ENCODE peak calls at places on chromosomes 16 and 17, in four cellular contexts. L is HCT116, T is upper lobe of left lung, C is GM12878. K is an unnamed sample.

GRCh38 chr16:86985656-86986030 is 331.5 kb downstream of the C16orf95 start:
- DNase-seq in C (no peak), L (no peak), T (no peak), K (no peak)

GRCh38 chr16:30958164-30959083 is 870 bp downstream of the SETD1A start:
- DNase-seq in C (no peak), L (peak), T (peak), K (no peak)

GRCh38 chr17:28457890-28458289 is 15.6 kb upstream of the SLC13A2 start:
- DNase-seq in C (no peak), L (no peak), T (no peak), K (no peak)

GRCh38 chr17:45785373-45786193 is 1.5 kb downstream of the CRHR1 start:
- DNase-seq in L (no peak), T (no peak), C (no peak), K (no peak)

GRCh38 chr17:45672301-45672700 is 111.8 kb upstream of the CRHR1 start:
- DNase-seq in L (no peak), C (no peak), T (no peak), K (no peak)

GRCh38 chr16:80500116-80500859 is 40.5 kb upstream of the DYNLRB2 start:
- DNase-seq in T (no peak), C (no peak), L (no peak), K (no peak)

GRCh38 chr16:48124266-48124665 is 31.5 kb downstream of the ABCC12 start:
- DNase-seq in C (no peak), L (no peak), T (no peak), K (no peak)

GRCh38 chr17:78781339-78782304 is at the start of gene CYTH1:
- DNase-seq in C (no peak), T (peak), L (no peak), K (peak)

GRCh38 chr16:4753227-4753626 is 13.7 kb downstream of the ZNF500 start:
- DNase-seq in T (no peak), C (no peak), L (no peak), K (no peak)

GRCh38 chr16:22664132-22664531 is 149.8 kb upstream of the HS3ST2 start:
- DNase-seq in C (no peak), T (no peak), L (no peak), K (no peak)

GRCh38 chr17:40086150-40087044 is 14.0 kb downstream of the NR1D1 start:
- DNase-seq in C (no peak), L (no peak), T (no peak), K (no peak)

GRCh38 chr16:30786936-30787612 is at the start of gene ZNF629:
- DNase-seq in T (peak), C (no peak), L (peak), K (peak)

GRCh38 chr16:66515543-66516171 is 34.3 kb downstream of the TK2 start:
- DNase-seq in L (no peak), C (no peak), T (peak), K (no peak)

GRCh38 chr16:57938936-57939871 is 31.7 kb downstream of the CNGB1 start:
- DNase-seq in L (peak), T (peak), C (no peak), K (peak)
- TF ChIP-seq CTCF in L (peak), T (no peak), C (peak), K (no peak)

GRCh38 chr16:3725291-3725690 is 8.0 kb upstream of the TRAP1 start:
- DNase-seq in C (no peak), L (no peak), T (no peak), K (no peak)

GRCh38 chr16:3727806-3728381 is 10.6 kb upstream of the TRAP1 start:
- DNase-seq in L (no peak), C (no peak), T (no peak), K (no peak)

GRCh38 chr16:3728424-3729160 is 11.3 kb upstream of the TRAP1 start:
- DNase-seq in T (no peak), L (no peak), C (no peak), K (no peak)

GRCh38 chr16:3729161-3730112 is 12.1 kb upstream of the TRAP1 start:
- DNase-seq in C (no peak), L (no peak), T (no peak), K (no peak)

GRCh38 chr16:3726021-3726687 is 8.8 kb upstream of the TRAP1 start:
- DNase-seq in T (no peak), C (no peak), L (no peak), K (no peak)
- TF ChIP-seq POLR2AphosphoS5 in T (no peak), C (no peak), L (no peak), K (no peak)

GRCh38 chr17:46842835-46843234 is 8.5 kb upstream of the WNT9B start:
- DNase-seq in T (no peak), C (no peak), L (peak), K (no peak)
- TF ChIP-seq CTCF in T (peak), C (peak), L (peak), K (no peak)

DNA sequence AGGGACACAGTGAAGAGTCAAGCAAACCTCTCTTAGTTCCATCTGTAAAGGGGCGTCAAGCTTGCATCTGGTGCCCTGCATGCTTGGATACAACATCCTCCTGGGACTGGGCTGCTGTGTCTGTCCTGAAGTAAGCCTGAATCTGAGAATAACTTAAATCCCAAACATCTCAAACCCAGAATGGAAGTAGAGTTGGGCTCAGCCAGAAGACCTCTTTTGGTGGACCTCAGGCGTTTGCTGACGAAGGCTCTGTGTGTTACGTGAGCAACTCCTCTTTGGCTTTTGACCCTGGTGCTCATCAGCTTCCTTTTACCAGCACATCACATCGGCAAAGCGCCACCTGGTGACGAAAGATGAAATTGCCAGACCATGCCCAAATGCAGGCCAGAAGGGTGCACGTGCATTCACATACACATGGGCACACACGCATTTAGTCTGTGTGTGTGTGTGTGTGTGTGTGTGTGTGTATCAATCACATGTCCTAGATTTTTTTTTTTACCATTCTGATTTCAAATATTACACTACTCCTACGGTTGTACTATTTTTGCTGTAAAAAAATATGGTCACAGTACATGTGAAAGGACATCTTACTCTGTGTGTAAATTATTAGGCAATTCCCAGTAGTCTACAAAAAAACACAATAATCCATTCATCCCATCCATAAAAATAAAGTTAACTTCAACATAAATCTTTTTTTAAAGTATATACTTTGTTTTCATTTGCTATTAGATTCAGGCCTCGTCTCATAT is 41.1 kb upstream of the FOXJ1 start:
- DNase-seq in T (peak), L (peak), C (peak), K (peak)
- TF ChIP-seq POLR2AphosphoS5 in T (peak), L (peak), C (no peak), K (peak)

GRCh38 chr17:77677637-77678036 is 280.9 kb upstream of the TNRC6C start:
- DNase-seq in C (no peak), L (no peak), T (no peak), K (no peak)

GRCh38 chr17:77685881-77686486 is 272.5 kb upstream of the TNRC6C start:
- DNase-seq in T (no peak), C (no peak), L (no peak), K (no peak)

GRCh38 chr17:77679589-77679988 is 278.9 kb upstream of the TNRC6C start:
- DNase-seq in T (no peak), C (no peak), L (no peak), K (no peak)

GRCh38 chr17:77684803-77685580 is 273.5 kb upstream of the TNRC6C start:
- DNase-seq in C (no peak), L (no peak), T (no peak), K (no peak)

GRCh38 chr17:77681820-77682219 is 276.7 kb upstream of the TNRC6C start:
- DNase-seq in L (no peak), C (no peak), T (no peak), K (no peak)
- TF ChIP-seq CTCF in L (no peak), C (no peak), T (no peak), K (no peak)

K was measured in HL-60.